ENCODE peak calls at places on chromosomes 5 and 9, in five cellular contexts. Y, D, I, F and X are unnamed samples.

GRCh38 chr5:34571380-34572041 is 84.6 kb upstream of the RAI14 start:
- DNase-seq in F (no peak), D (peak), Y (no peak), I (no peak), X (peak)

GRCh38 chr9:128529191-128529590 is 23.2 kb upstream of the SPTAN1 start:
- DNase-seq in Y (no peak), I (no peak), D (no peak), F (no peak), X (no peak)

GRCh38 chr5:96637191-96637590 is 25.0 kb upstream of the CAST start:
- DNase-seq in I (no peak), Y (no peak), F (peak), D (no peak), X (no peak)

GRCh38 chr9:29001006-29001405 is 1427.7 kb upstream of the C9orf72 start:
- DNase-seq in I (no peak), F (no peak), D (no peak), Y (no peak), X (no peak)

GRCh38 chr9:93677641-93678136 is 101.3 kb downstream of the PHF2 start:
- DNase-seq in D (no peak), F (no peak), Y (no peak), I (peak), X (no peak)

GRCh38 chr5:122404653-122405362 is 92.8 kb downstream of the SNCAIP start:
- DNase-seq in Y (no peak), I (no peak), F (no peak), D (no peak), X (no peak)

GRCh38 chr5:32791536-32792240 is 80.6 kb downstream of the NPR3 start:
- DNase-seq in I (no peak), Y (no peak), F (no peak), D (peak), X (no peak)

GRCh38 chr9:69599232-69599971 is 72.8 kb downstream of the APBA1 start:
- DNase-seq in Y (no peak), D (no peak), I (no peak), F (no peak), X (no peak)

GRCh38 chr5:73945505-73945904 is 319.5 kb downstream of the ARHGEF28 start:
- DNase-seq in F (no peak), Y (peak), D (no peak), I (no peak), X (no peak)
- TF ChIP-seq CTCF in F (peak), Y (peak), D (no peak), I (no peak), X (no peak)

GRCh38 chr9:14209399-14209990 is 104.4 kb downstream of the NFIB start:
- DNase-seq in Y (no peak), F (no peak), D (no peak), I (no peak), X (no peak)
- H3K4me3 ChIP-seq in Y (no peak), F (no peak), D (no peak), I (no peak), X (no peak)

DNA sequence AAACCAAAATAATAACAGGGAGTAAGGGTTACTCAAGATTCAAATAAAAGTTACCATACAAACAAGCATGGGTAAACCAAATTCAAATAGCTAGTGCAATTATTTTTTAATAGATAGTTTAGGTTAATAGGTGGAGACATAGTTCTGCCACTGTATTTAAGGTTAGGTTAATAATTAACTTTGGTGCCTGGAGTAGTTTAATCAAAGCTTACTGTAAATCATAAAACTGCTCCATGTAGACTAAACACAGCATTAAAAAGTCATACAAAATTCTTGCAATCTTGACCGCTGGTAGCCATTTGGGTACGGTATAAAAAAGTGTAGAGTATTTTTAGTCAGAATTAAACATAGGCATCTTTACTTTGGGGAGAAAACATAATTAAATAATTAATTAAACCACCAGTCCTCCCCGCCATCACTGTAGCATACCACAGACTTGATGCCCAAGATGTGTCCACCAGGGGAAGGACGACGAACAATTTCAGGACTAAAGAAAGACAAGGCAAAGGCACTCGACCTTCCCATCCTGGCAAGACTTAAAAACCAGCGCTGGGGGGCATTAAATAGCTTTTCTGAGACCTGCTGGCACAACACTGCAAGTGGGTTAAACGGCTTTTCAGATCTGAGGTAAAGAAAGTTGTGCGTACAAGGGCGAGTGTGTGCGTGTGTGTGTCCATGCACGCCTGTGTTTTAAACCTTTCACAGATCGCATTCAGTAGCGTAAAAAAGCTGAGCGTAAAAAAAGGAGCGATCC is 2.9 kb downstream of the SEMA6A start:
- DNase-seq in I (no peak), D (no peak), F (no peak), Y (peak), X (no peak)
- TF ChIP-seq CTCF in I (no peak), D (no peak), F (no peak), Y (no peak), X (no peak)

GRCh38 chr9:113579270-113580040 is 115.9 kb downstream of the RGS3 start:
- DNase-seq in I (no peak), Y (no peak), D (peak), F (peak), X (no peak)

GRCh38 chr9:113580041-113580953 is 116.8 kb downstream of the RGS3 start:
- DNase-seq in F (peak), Y (no peak), I (no peak), D (peak), X (no peak)

GRCh38 chr9:113582698-113583200 is 119.2 kb downstream of the RGS3 start:
- DNase-seq in F (no peak), I (no peak), Y (no peak), D (no peak), X (no peak)

GRCh38 chr9:113581865-113582697 is 118.6 kb downstream of the RGS3 start:
- DNase-seq in D (peak), I (peak), F (peak), Y (no peak), X (no peak)

DNA sequence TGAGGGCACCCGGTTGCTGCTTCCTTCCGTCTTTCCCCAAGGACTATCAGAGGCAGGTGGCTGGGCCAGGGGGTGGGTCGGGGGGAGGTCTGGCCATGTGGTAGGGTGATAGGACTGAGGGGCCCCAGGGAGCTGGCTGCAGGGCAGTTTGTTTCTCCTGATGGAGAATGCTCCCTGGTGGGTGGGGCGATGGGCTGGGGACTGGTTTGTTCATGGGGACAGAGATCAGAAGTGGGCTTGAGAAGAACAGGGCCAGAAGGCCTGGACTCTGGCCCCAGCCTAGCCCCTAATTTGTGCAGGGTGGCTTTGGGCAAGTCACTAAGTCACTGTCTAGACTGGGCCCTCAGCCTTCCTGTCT is 117.4 kb downstream of the RGS3 start:
- DNase-seq in F (no peak), D (no peak), Y (no peak), I (no peak), X (no peak)
- H3K4me3 ChIP-seq in F (peak), D (no peak), Y (no peak), I (no peak), X (no peak)

DNA sequence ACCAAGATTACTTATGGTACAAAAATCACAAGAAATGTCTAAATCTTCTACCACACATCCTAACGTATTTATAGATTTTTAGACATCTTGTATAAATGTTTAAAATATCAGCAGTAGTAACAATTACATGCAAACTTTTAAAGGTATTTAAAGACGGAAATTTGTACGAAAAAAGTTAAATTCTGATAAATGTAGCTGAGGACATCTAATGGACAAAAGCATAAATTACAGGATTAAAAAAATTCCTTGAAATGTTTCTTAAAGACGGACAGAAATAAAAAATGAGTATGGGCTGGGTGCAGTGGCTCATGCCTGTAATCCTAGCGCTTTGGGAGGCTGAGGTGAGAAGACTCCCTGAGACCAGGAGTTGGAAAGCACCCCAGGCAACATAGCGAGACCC is 15.8 kb downstream of the ERCC8 start:
- DNase-seq in F (no peak), I (no peak), D (peak), Y (no peak), X (no peak)
- TF ChIP-seq CTCF in F (peak), I (no peak), D (peak), Y (peak), X (no peak)

GRCh38 chr9:131008086-131008485 is 888 bp upstream of the LAMC3 start:
- DNase-seq in D (no peak), I (no peak), Y (no peak), F (no peak), X (no peak)

GRCh38 chr9:131008909-131009618 is at the start of gene LAMC3:
- DNase-seq in I (no peak), D (no peak), Y (peak), F (peak), X (no peak)

GRCh38 chr9:131006601-131007000 is 2.4 kb upstream of the LAMC3 start:
- DNase-seq in D (no peak), F (no peak), Y (no peak), I (no peak), X (no peak)

GRCh38 chr9:131010482-131011273 is 1.7 kb downstream of the LAMC3 start:
- DNase-seq in D (no peak), Y (no peak), I (no peak), F (no peak), X (no peak)

DNA sequence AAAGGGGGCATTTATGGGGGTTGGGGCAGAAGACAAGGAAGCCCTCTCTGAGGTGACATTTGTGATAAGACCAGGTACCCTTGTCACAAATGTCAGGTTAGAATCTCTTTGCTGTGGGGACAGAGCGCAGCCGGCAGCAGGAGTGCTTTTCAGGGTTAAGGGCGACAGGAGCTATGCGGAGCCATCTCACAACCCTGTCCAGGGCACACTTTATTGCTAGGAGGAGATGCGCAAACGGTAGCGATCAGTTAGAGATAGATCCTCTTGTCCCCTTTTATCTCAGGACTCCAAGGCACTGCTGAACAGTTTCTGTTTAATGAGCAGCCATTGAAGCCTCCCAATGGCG is 438 bp upstream of the LAMC3 start:
- DNase-seq in Y (no peak), I (no peak), F (no peak), D (no peak), X (no peak)
- H3K4me3 ChIP-seq in Y (peak), I (no peak), F (no peak), D (peak), X (peak)

DNA sequence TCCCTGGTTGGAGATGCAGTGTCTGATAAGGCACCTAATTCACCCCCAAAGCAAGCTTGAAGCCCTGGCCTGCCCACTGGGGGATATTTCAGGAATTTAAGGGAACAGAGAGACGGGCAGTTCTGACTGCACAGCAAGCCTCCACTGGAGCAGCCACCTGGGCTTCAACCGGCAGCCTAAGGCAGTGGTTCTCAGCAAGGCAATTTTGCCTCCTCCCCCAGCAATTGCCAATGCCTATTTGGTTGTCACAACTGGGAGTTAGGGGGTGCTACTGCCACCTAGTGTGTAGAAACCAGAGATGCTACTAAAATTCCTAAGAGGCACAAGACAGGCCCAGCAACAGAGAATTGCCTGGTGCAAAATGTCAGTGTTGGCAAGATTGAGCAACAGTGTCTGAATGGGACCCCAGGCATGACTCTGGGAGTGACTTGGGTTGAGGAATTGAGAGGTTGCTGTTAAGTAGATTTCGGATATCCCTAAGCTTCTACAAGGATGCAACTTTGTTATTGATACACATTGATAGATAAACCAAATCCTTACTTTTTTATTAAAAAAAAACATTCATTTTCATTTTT is 58.7 kb upstream of the CTSL start:
- DNase-seq in F (no peak), I (no peak), D (no peak), Y (peak), X (no peak)
- TF ChIP-seq CTCF in F (peak), I (no peak), D (no peak), Y (peak), X (peak)